ENCODE peak calls at places on chromosomes 5 and 9, in seven cellular contexts. C is GM23248; Y is spleen; W is HT1080; H is naive thymus-derived CD8-positive, alpha-beta T cell; K is Calu3; G is T-helper 1 cell. L is an unnamed sample.

GRCh38 chr9:22415941-22416691 is 30.5 kb upstream of the DMRTA1 start:
- DNase-seq in C (no peak), Y (no peak), W (no peak), H (no peak), K (no peak), G (no peak), L (no peak)

GRCh38 chr5:66454186-66455078 is 141.8 kb upstream of the MAST4 start:
- DNase-seq in C (peak), Y (no peak), W (peak), H (no peak), K (no peak), G (no peak), L (no peak)

GRCh38 chr5:206927-207536 is 10.9 kb downstream of the CCDC127 start:
- DNase-seq in C (no peak), Y (no peak), W (no peak), H (no peak), K (no peak), G (no peak), L (no peak)

GRCh38 chr9:124779368-124780059 is 2.6 kb downstream of the OLFML2A start:
- DNase-seq in C (peak), Y (peak), W (peak), H (peak), K (peak), G (no peak), L (peak)

GRCh38 chr5:158739941-158740340 is 359.8 kb downstream of the EBF1 start:
- DNase-seq in C (peak), Y (no peak), W (no peak), H (no peak), K (no peak), G (no peak), L (no peak)

GRCh38 chr5:126847318-126848221 is 70.6 kb downstream of the LMNB1 start:
- DNase-seq in C (no peak), Y (no peak), W (no peak), H (no peak), K (no peak), G (no peak), L (no peak)

GRCh38 chr9:134175808-134176598 is 11.6 kb upstream of the RNU6ATAC start:
- DNase-seq in C (peak), Y (peak), W (no peak), H (no peak), K (no peak), G (no peak), L (no peak)

GRCh38 chr5:107388111-107388861 is 282.5 kb downstream of the EFNA5 start:
- DNase-seq in C (peak), Y (no peak), W (peak), H (no peak), K (peak), G (no peak), L (peak)

GRCh38 chr5:141121985-141122384 is 367 bp downstream of the PCDHB4 start:
- DNase-seq in C (peak), Y (no peak), W (no peak), H (no peak), K (no peak), G (no peak), L (no peak)

GRCh38 chr5:119367502-119368237 is 11.9 kb downstream of the TNFAIP8 start:
- DNase-seq in C (peak), Y (no peak), W (peak), H (no peak), K (no peak), G (no peak), L (peak)

GRCh38 chr5:137833463-137833862 is 34.2 kb upstream of the MYOT start:
- DNase-seq in C (peak), Y (no peak), W (peak), H (no peak), K (peak), G (no peak), L (peak)

GRCh38 chr9:127769985-127770904 is 8.2 kb downstream of the SH2D3C start:
- DNase-seq in C (no peak), Y (peak), W (no peak), H (no peak), K (no peak), G (no peak), L (no peak)

GRCh38 chr9:106697390-106697789 is 165.6 kb upstream of the ZNF462 start:
- DNase-seq in C (peak), Y (no peak), W (no peak), H (no peak), K (no peak), G (no peak), L (no peak)

GRCh38 chr9:34636791-34637355 is 714 bp downstream of the SIGMAR1 start:
- DNase-seq in C (no peak), Y (no peak), W (no peak), H (no peak), K (no peak), G (no peak), L (peak)

GRCh38 chr5:171965740-171966139 is 40.7 kb downstream of the FBXW11 start:
- DNase-seq in C (no peak), Y (no peak), W (no peak), H (no peak), K (no peak), G (no peak), L (no peak)

GRCh38 chr9:27572036-27572435 is 1.2 kb downstream of the C9orf72 start:
- DNase-seq in C (no peak), Y (no peak), W (no peak), H (no peak), K (no peak), G (no peak), L (no peak)

GRCh38 chr9:124139001-124139400 is 118.7 kb upstream of the NEK6 start:
- DNase-seq in C (peak), Y (no peak), W (no peak), H (no peak), K (no peak), G (no peak), L (no peak)

GRCh38 chr9:107484117-107484723 is 5.3 kb downstream of the KLF4 start:
- DNase-seq in C (peak), Y (no peak), W (peak), H (no peak), K (peak), G (no peak), L (peak)

GRCh38 chr5:125112196-125112595 is 365.8 kb upstream of the ZNF608 start:
- DNase-seq in C (no peak), Y (no peak), W (peak), H (no peak), K (no peak), G (no peak), L (no peak)

GRCh38 chr9:136582977-136583735 is 37.3 kb upstream of the NOTCH1 start:
- DNase-seq in C (no peak), Y (no peak), W (no peak), H (no peak), K (no peak), G (no peak), L (no peak)

GRCh38 chr9:135167839-135168378 is 80.4 kb downstream of the OLFM1 start:
- DNase-seq in C (no peak), Y (no peak), W (no peak), H (no peak), K (no peak), G (no peak), L (no peak)

GRCh38 chr9:82799300-82799699 is 263.6 kb downstream of the RASEF start:
- DNase-seq in C (no peak), Y (no peak), W (no peak), H (no peak), K (no peak), G (no peak), L (no peak)

GRCh38 chr5:168790691-168791230 is 211.6 kb upstream of the PANK3 start:
- DNase-seq in C (no peak), Y (no peak), W (no peak), H (no peak), K (no peak), G (no peak), L (no peak)

GRCh38 chr5:75050415-75050814 is 1.9 kb downstream of the GCNT4 start:
- DNase-seq in C (peak), Y (peak), W (no peak), H (peak), K (peak), G (no peak), L (no peak)

GRCh38 chr5:89826938-89827337 is 582.6 kb downstream of the CETN3 start:
- DNase-seq in C (no peak), Y (no peak), W (no peak), H (no peak), K (no peak), G (no peak), L (no peak)

GRCh38 chr9:114000063-114000454 is 78.0 kb downstream of the AMBP start:
- DNase-seq in C (no peak), Y (no peak), W (no peak), H (no peak), K (no peak), G (no peak), L (no peak)

GRCh38 chr9:16809912-16810610 is 60.4 kb downstream of the BNC2 start:
- DNase-seq in C (no peak), Y (no peak), W (no peak), H (no peak), K (no peak), G (no peak), L (peak)

GRCh38 chr5:172235132-172235780 is 41.3 kb downstream of the EFCAB9 start:
- DNase-seq in C (peak), Y (no peak), W (no peak), H (no peak), K (peak), G (no peak), L (no peak)

GRCh38 chr5:164475339-164475977 is 970.0 kb downstream of the MAT2B start:
- DNase-seq in C (peak), Y (no peak), W (peak), H (no peak), K (peak), G (no peak), L (peak)

GRCh38 chr5:124580925-124581821 is 165.3 kb downstream of the ZNF608 start:
- DNase-seq in C (no peak), Y (no peak), W (no peak), H (no peak), K (peak), G (no peak), L (no peak)

GRCh38 chr9:31719262-31719661 is 665.2 kb upstream of the ACO1 start:
- DNase-seq in C (no peak), Y (no peak), W (no peak), H (no peak), K (no peak), G (no peak), L (no peak)

GRCh38 chr5:76269259-76269958 is 133.7 kb upstream of the IQGAP2 start:
- DNase-seq in C (no peak), Y (no peak), W (no peak), H (no peak), K (no peak), G (no peak), L (no peak)

GRCh38 chr9:81622471-81623245 is 66.7 kb downstream of the TLE1 start:
- DNase-seq in C (no peak), Y (no peak), W (no peak), H (no peak), K (no peak), G (no peak), L (no peak)

GRCh38 chr5:6674421-6674820 is 38.8 kb upstream of the TENT4A start:
- DNase-seq in C (no peak), Y (no peak), W (no peak), H (no peak), K (no peak), G (no peak), L (no peak)

GRCh38 chr5:38615042-38615441 is 58.6 kb upstream of the LIFR start:
- DNase-seq in C (no peak), Y (no peak), W (no peak), H (no peak), K (no peak), G (no peak), L (no peak)

GRCh38 chr9:136370037-136370436 is 3.4 kb downstream of the CARD9 start:
- DNase-seq in C (no peak), Y (no peak), W (no peak), H (no peak), K (no peak), G (no peak), L (no peak)

GRCh38 chr5:37064442-37064841 is 184.7 kb downstream of the CPLANE1 start:
- DNase-seq in C (no peak), Y (no peak), W (no peak), H (no peak), K (no peak), G (no peak), L (no peak)

L was measured in RWPE1.